ENCODE peak calls at places on chromosomes 6 and 20, in five cellular contexts. Y is GM23338, V is HepG2, O is GM12878, F is K562. N is an unnamed sample.

GRCh38 chr6:109024784-109025183 is 69.9 kb downstream of the SESN1 start:
- DNase-seq in Y (peak), V (no peak), O (no peak), F (no peak), N (no peak)

GRCh38 chr6:31356216-31356945 is 598 bp downstream of the HLA-B start:
- DNase-seq in Y (peak), V (no peak), O (no peak), F (no peak), N (no peak)

GRCh38 chr20:31570735-31571617 is 34.1 kb upstream of the ID1 start:
- DNase-seq in Y (no peak), V (peak), O (no peak), F (no peak), N (no peak)

GRCh38 chr6:152129606-152130249 is 322.2 kb downstream of the ESR1 start:
- DNase-seq in Y (peak), V (no peak), O (no peak), F (no peak), N (no peak)

GRCh38 chr20:59210186-59210585 is 46.6 kb downstream of the ZNF831 start:
- DNase-seq in Y (no peak), V (no peak), O (no peak), F (no peak), N (no peak)

GRCh38 chr6:111620168-111620567 is 14.5 kb upstream of the TRAF3IP2 start:
- DNase-seq in Y (no peak), V (no peak), O (no peak), F (no peak), N (no peak)

GRCh38 chr6:156776470-156776840 is 723 bp upstream of the ARID1B start:
- DNase-seq in Y (no peak), V (peak), O (no peak), F (no peak), N (no peak)

GRCh38 chr6:18262812-18263560 is 1.3 kb downstream of the DEK start:
- DNase-seq in Y (no peak), V (peak), O (peak), F (no peak), N (no peak)

GRCh38 chr6:146287691-146288369 is 255.8 kb upstream of the RAB32 start:
- DNase-seq in Y (no peak), V (no peak), O (no peak), F (no peak), N (no peak)

GRCh38 chr20:4220352-4220751 is 205.0 kb upstream of the RNF24 start:
- DNase-seq in Y (no peak), V (no peak), O (no peak), F (no peak), N (no peak)

GRCh38 chr6:166910601-166911000 is 45.7 kb downstream of the RNASET2 start:
- DNase-seq in Y (no peak), V (no peak), O (no peak), F (no peak), N (no peak)

GRCh38 chr6:111564482-111564945 is 41.2 kb downstream of the TRAF3IP2 start:
- DNase-seq in Y (no peak), V (no peak), O (no peak), F (no peak), N (no peak)

GRCh38 chr6:30135757-30136156 is at the start of gene TRIM40:
- DNase-seq in Y (no peak), V (peak), O (no peak), F (no peak), N (no peak)

GRCh38 chr6:73969982-73970960 is 274.3 kb downstream of the CD109 start:
- DNase-seq in Y (peak), V (peak), O (no peak), F (peak), N (peak)

GRCh38 chr6:31940256-31940664 is 5.6 kb upstream of the CFB start:
- DNase-seq in Y (peak), V (peak), O (no peak), F (no peak), N (no peak)

GRCh38 chr6:170416303-170416702 is 109.7 kb downstream of the FAM120B start:
- DNase-seq in Y (no peak), V (no peak), O (no peak), F (no peak), N (no peak)

GRCh38 chr6:161536141-161536735 is 262.4 kb upstream of the AGPAT4 start:
- DNase-seq in Y (no peak), V (no peak), O (no peak), F (no peak), N (no peak)

GRCh38 chr6:109059591-109060021 is 35.0 kb downstream of the SESN1 start:
- DNase-seq in Y (no peak), V (no peak), O (no peak), F (no peak), N (no peak)

GRCh38 chr20:58199469-58199868 is 29.0 kb downstream of the ANKRD60 start:
- DNase-seq in Y (no peak), V (no peak), O (no peak), F (no peak), N (no peak)

GRCh38 chr6:114419175-114419574 is 76.4 kb upstream of the HS3ST5 start:
- DNase-seq in Y (no peak), V (peak), O (peak), F (no peak), N (no peak)

GRCh38 chr6:145214570-145214969 is 520.8 kb downstream of the EPM2A start:
- DNase-seq in Y (peak), V (peak), O (no peak), F (no peak), N (no peak)

GRCh38 chr6:193180-193579 is 99.1 kb upstream of the DUSP22 start:
- DNase-seq in Y (no peak), V (no peak), O (no peak), F (no peak), N (no peak)

GRCh38 chr6:73702444-73702843 is 6.4 kb downstream of the CD109 start:
- DNase-seq in Y (no peak), V (no peak), O (no peak), F (no peak), N (no peak)

GRCh38 chr6:54892831-54893230 is 46.3 kb downstream of the FAM83B start:
- DNase-seq in Y (no peak), V (no peak), O (no peak), F (no peak), N (peak)
- TF ChIP-seq JUNB in Y (no peak), V (no peak), O (no peak), F (no peak), N (no peak)

GRCh38 chr6:38716825-38717224 is 1.7 kb downstream of the DNAH8 start:
- DNase-seq in Y (no peak), V (no peak), O (no peak), F (no peak), N (no peak)

GRCh38 chr6:38708483-38708882 is 5.5 kb upstream of the GLO1 start:
- DNase-seq in Y (no peak), V (no peak), O (no peak), F (no peak), N (no peak)

GRCh38 chr6:38715016-38715809 is at the start of gene DNAH8:
- DNase-seq in Y (peak), V (no peak), O (no peak), F (no peak), N (no peak)

GRCh38 chr6:38714239-38715015 is 684 bp upstream of the DNAH8 start:
- DNase-seq in Y (no peak), V (no peak), O (no peak), F (no peak), N (no peak)

DNA sequence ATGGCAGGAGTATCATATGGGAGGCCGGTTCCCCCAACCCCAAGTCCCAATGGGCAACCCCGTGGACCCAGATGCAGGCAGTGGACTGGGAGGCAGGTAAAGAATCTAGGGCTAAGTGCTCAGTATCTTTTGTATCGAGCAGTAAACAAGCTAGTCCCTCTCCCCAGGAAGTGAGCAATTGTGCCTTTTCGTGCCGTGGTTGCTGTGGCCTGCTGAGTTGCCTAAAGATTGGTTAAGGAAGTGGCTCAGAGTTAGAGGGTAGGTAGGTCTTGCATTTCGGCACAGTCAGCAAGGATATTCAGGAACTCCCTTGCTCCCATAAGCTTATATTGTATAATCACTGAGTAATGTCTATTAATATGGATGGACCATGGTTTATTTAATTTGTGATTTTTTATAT is 1.3 kb upstream of the DNAH8 start:
- DNase-seq in Y (peak), V (no peak), O (no peak), F (no peak), N (no peak)
- TF ChIP-seq JUNB in Y (no peak), V (no peak), O (no peak), F (no peak), N (no peak)

GRCh38 chr20:64099880-64100565 is 7.3 kb downstream of the NPBWR2 start:
- DNase-seq in Y (no peak), V (no peak), O (no peak), F (no peak), N (no peak)
- TF ChIP-seq JUNB in Y (no peak), V (no peak), O (no peak), F (no peak), N (no peak)

GRCh38 chr20:865379-865778 is 31.9 kb downstream of the FAM110A start:
- DNase-seq in Y (no peak), V (no peak), O (no peak), F (no peak), N (no peak)

GRCh38 chr20:858011-858410 is 24.5 kb downstream of the FAM110A start:
- DNase-seq in Y (no peak), V (no peak), O (no peak), F (no peak), N (no peak)

GRCh38 chr20:856361-856775 is 22.9 kb downstream of the FAM110A start:
- DNase-seq in Y (no peak), V (no peak), O (no peak), F (no peak), N (peak)

GRCh38 chr20:859661-860294 is 26.3 kb downstream of the FAM110A start:
- DNase-seq in Y (no peak), V (no peak), O (no peak), F (no peak), N (no peak)

DNA sequence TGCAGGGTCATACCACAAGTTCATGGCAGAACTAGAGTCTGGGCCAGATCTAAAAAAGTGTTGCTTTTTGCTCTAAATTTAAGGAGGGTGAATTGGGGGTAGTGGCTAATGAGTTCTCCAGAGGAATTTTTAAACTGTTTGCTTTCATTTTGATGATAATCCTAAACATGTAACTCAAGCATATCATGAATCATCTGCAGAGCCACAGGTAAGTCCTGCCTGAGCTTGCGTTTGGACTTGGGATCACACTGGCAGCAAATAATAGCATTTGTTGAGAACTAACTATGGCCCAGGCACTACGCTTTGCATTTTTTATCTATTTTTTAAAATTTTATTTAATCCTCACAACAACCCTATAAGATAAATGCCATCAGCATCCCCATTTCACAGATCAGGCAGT is 27.4 kb downstream of the FAM110A start:
- DNase-seq in Y (no peak), V (no peak), O (no peak), F (no peak), N (no peak)
- TF ChIP-seq JUNB in Y (no peak), V (no peak), O (no peak), F (no peak), N (no peak)

DNA sequence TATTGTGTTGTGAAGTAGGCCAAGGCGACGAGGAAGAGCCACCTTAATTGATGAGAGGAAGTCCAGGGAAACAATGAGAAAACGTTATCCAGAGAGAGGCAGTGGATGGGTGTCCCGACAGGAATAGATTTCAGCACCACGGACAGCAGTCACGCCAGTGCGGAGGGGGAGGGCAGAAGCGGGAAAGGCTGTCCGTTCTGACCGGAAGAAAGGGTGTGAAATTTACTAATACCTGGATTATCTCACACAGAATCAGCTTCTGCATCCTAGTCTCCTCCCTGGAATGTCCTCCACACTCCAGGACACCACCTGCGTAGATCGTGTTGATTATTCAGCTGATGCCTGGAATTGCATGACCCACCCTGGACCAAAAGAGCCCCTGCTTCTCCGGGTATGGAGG is 7.4 kb upstream of the BPIFA3 start:
- DNase-seq in Y (peak), V (peak), O (no peak), F (peak), N (peak)
- TF ChIP-seq JUNB in Y (no peak), V (peak), O (no peak), F (no peak), N (no peak)

GRCh38 chr6:137044366-137045220 is at the start of gene IL20RA:
- DNase-seq in Y (peak), V (no peak), O (no peak), F (no peak), N (peak)
- TF ChIP-seq JUNB in Y (no peak), V (no peak), O (no peak), F (no peak), N (no peak)

GRCh38 chr6:135087803-135088202 is 33.2 kb upstream of the HBS1L start:
- DNase-seq in Y (no peak), V (no peak), O (no peak), F (no peak), N (no peak)
- TF ChIP-seq JUNB in Y (no peak), V (no peak), O (no peak), F (no peak), N (no peak)

DNA sequence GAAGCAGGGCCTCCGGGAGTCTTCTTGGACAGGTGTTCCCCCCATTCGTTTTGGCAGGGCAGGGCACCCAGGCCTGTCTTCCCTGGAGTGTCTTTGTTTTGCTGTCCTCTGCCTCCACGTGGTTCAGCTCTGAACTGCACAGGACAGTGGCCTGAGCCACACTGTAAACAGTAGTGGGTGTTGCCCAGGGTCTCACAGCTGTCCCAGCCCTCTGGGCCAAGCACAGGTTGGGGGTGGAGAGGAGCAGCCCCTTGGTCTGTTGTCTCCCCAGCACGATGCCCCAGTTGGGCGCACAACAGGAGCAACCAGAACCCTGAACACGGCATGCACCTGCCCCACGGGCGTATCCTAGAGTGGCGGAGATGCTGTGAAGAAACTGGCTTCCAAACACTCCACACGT is 14.4 kb downstream of the CCDC167 start:
- DNase-seq in Y (peak), V (no peak), O (no peak), F (peak), N (peak)
- TF ChIP-seq JUNB in Y (no peak), V (no peak), O (no peak), F (no peak), N (no peak)

DNA sequence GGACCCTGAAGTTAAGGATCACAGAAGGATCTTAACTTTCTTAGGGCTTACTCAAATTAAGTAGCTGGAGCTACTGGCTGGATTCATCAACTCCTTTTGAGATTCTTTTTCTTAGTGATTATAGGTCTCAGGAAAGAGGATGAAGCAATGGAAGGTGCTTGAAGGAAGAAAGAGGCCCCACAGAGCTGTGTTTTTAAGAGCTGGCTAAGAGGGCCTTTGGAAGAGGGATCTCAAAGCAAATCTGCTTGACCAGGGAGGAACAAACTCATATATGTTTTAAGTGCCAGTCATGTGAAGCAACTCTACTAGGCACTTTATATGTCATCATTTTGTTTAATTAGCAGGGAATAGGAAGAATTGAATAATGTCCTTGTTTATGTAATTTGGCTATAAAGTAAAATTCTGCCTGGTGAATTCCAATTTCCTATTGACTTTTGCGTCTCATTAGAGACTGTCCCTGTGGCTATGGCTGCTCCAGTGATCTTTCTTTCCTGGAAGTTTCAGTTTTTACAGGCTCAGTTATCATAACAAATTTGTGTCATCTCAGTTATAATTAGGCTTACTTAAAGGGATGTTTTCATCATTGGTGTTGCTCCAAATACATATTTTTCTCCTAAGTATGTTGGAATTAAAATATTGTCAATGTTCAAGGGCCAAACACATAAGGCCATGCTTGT is 222.8 kb upstream of the CITED2 start:
- DNase-seq in Y (no peak), V (no peak), O (no peak), F (no peak), N (no peak)
- TF ChIP-seq JUNB in Y (no peak), V (no peak), O (no peak), F (no peak), N (no peak)

N was measured in A549.